ENCODE peak calls at places on chromosome 2, in six cellular contexts. N, X, B, J, H and V are unnamed samples.

GRCh38 chr2:102082591-102083586 is 59.7 kb upstream of the IL1R1 start:
- DNase-seq in J (peak; percentile 88), H (peak; percentile 91), N (no peak), X (peak; percentile 80), B (peak; percentile 42), V (peak; percentile 95)

GRCh38 chr2:177148477-177149154 is 64.0 kb upstream of the HNRNPA3 start:
- DNase-seq in X (peak; percentile 75), N (peak; percentile 72), B (peak; percentile 70), J (peak; percentile 72), H (peak; percentile 66), V (peak; percentile 70)

GRCh38 chr2:172693529-172694185 is 42.0 kb upstream of the RAPGEF4 start:
- DNase-seq in B (no peak), N (no peak), H (no peak), X (no peak), J (no peak), V (peak; percentile 28)

GRCh38 chr2:215790548-215791421 is 222.6 kb downstream of the MREG start:
- DNase-seq in X (no peak), N (no peak), B (no peak), J (no peak), H (no peak), V (no peak)

GRCh38 chr2:14907014-14907612 is 274.6 kb downstream of the LRATD1 start:
- DNase-seq in J (no peak), N (no peak), H (no peak), B (no peak), X (peak; percentile 9), V (no peak)

GRCh38 chr2:225466891-225467604 is 67.5 kb downstream of the NYAP2 start:
- DNase-seq in B (no peak), N (no peak), X (no peak), H (no peak), J (peak; percentile 3), V (no peak)

GRCh38 chr2:105789745-105790466 is 45.2 kb downstream of the NCK2 start:
- DNase-seq in N (peak; percentile 75), X (peak; percentile 87), B (peak; percentile 85), J (peak; percentile 64), H (peak; percentile 74), V (peak; percentile 59)

GRCh38 chr2:27753744-27754588 is 17.6 kb upstream of the MRPL33 start:
- DNase-seq in B (peak; percentile 86), X (peak; percentile 73), H (peak; percentile 80), J (peak; percentile 76), N (peak; percentile 90), V (peak; percentile 86)

GRCh38 chr2:203802277-203803045 is 65.1 kb upstream of the CTLA4 start:
- DNase-seq in H (peak; percentile 50), N (no peak), B (no peak), X (peak; percentile 74), J (peak; percentile 34), V (peak; percentile 87)

GRCh38 chr2:237464757-237465391 is 22.2 kb upstream of the MLPH start:
- DNase-seq in X (no peak), J (no peak), N (no peak), H (peak; percentile 37), B (no peak), V (peak; percentile 53)

GRCh38 chr2:144370937-144371584 is 148.9 kb downstream of the ZEB2 start:
- DNase-seq in J (no peak), H (peak; percentile 77), B (no peak), N (no peak), X (no peak), V (peak; percentile 28)

GRCh38 chr2:86371482-86372002 is 34.1 kb upstream of the REEP1 start:
- DNase-seq in N (no peak), H (no peak), B (no peak), X (no peak), J (no peak), V (no peak)

GRCh38 chr2:86372641-86373502 is 35.4 kb upstream of the REEP1 start:
- DNase-seq in B (peak; percentile 54), H (peak; percentile 42), J (peak; percentile 48), X (peak; percentile 35), N (no peak), V (peak; percentile 58)

GRCh38 chr2:86368181-86368824 is 30.9 kb upstream of the REEP1 start:
- DNase-seq in J (peak; percentile 20), X (peak; percentile 60), B (peak; percentile 59), N (peak; percentile 65), H (peak; percentile 39), V (peak; percentile 66)

GRCh38 chr2:86372133-86372532 is 34.7 kb upstream of the REEP1 start:
- DNase-seq in H (no peak), N (no peak), B (no peak), J (no peak), X (peak; percentile 55), V (no peak)

GRCh38 chr2:86370579-86370978 is 33.2 kb upstream of the REEP1 start:
- DNase-seq in B (no peak), N (no peak), H (no peak), J (no peak), X (no peak), V (no peak)
- TF ChIP-seq CTCF in B (no peak), N (no peak), H (no peak), J (no peak), X (no peak), V (no peak)

GRCh38 chr2:205803507-205803906 is 121.2 kb downstream of the NRP2 start:
- DNase-seq in H (no peak), N (no peak), B (no peak), X (no peak), J (no peak), V (no peak)

GRCh38 chr2:205807758-205808157 is 125.5 kb downstream of the NRP2 start:
- DNase-seq in B (no peak), H (no peak), N (no peak), X (no peak), J (no peak), V (no peak)

GRCh38 chr2:205808493-205809121 is 126.3 kb downstream of the NRP2 start:
- DNase-seq in N (peak; percentile 62), H (no peak), B (no peak), X (no peak), J (no peak), V (no peak)

GRCh38 chr2:205807229-205807628 is 124.9 kb downstream of the NRP2 start:
- DNase-seq in B (no peak), X (no peak), J (no peak), H (no peak), N (no peak), V (no peak)

DNA sequence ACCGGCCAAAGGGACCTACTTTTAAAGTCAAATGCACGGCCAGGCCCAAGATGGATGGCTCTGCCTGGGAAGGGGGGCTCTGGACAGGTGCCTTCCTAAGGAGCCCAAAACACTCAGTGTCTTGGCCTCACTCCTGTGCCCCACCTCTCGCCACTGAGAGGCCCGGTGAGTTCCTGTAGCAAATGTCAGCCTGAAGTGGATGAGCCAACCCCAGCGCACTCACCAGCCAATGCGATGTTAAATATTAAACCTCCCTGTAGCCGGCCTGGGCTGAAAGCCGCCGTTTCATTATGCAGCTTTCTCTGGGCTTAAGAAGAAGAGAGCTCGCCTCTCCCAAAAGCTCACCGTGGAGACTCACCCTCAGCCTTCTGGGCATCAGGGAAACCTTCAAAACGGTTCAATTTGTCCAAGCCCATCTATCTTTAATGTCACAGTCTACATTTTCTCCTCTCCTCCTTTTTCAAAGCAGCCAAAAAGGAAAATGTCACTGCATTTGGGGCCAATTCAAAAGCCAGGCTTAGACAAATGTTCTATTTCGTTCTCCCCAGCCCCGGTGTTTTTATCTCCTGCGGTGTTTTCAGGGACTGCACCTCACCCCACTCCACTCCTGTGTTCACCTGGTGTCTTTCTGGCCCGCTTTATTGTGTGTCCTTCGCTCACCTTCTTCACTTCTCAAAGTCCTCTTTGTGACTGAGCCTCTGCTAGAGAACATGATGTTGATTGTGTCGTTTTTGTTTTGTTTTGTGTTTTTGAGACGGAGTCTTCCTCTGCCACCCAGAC is 124.0 kb downstream of the NRP2 start:
- DNase-seq in N (no peak), B (no peak), J (no peak), X (no peak), H (no peak), V (no peak)
- H3K4me3 ChIP-seq in N (no peak overlapping the region), B (no peak overlapping the region), J (no peak overlapping the region), X (no peak overlapping the region), H (no peak overlapping the region), V (no peak overlapping the region)

GRCh38 chr2:210261996-210262510 is 36.8 kb upstream of the ACADL start:
- DNase-seq in X (no peak), H (no peak), N (no peak), B (no peak), J (no peak), V (no peak)
- TF ChIP-seq CTCF in X (no peak), H (no peak), N (no peak), B (no peak), J (no peak), V (no peak)

GRCh38 chr2:232420463-232421188 is 14.0 kb downstream of the ALPG start:
- DNase-seq in N (no peak), J (peak; percentile 34), B (no peak), H (no peak), X (peak; percentile 41), V (peak; percentile 5)

GRCh38 chr2:232419245-232420072 is 12.8 kb downstream of the ALPG start:
- DNase-seq in B (no peak), N (no peak), H (no peak), X (no peak), J (no peak), V (no peak)

GRCh38 chr2:232420073-232420454 is 13.4 kb downstream of the ALPG start:
- DNase-seq in N (no peak), B (no peak), X (no peak), H (no peak), J (no peak), V (no peak)

GRCh38 chr2:232422051-232422450 is 15.4 kb downstream of the ALPG start:
- DNase-seq in X (no peak), J (no peak), H (no peak), N (no peak), B (no peak), V (no peak)

GRCh38 chr2:232421189-232421785 is 14.6 kb downstream of the ALPG start:
- DNase-seq in X (no peak), B (no peak), N (no peak), J (no peak), H (no peak), V (no peak)
- H3K4me3 ChIP-seq in X (no peak overlapping the region), B (no peak overlapping the region), N (no peak overlapping the region), J (peak overlapping the region; percentile 24), H (no peak overlapping the region), V (no peak overlapping the region)

GRCh38 chr2:157427003-157427921 is 16.6 kb downstream of the CYTIP start:
- DNase-seq in H (no peak), J (no peak), N (no peak), B (no peak), X (no peak), V (no peak)

GRCh38 chr2:157428500-157429175 is 15.3 kb downstream of the CYTIP start:
- DNase-seq in H (no peak), N (no peak), B (no peak), X (no peak), J (no peak), V (no peak)

GRCh38 chr2:157427922-157428303 is 16.0 kb downstream of the CYTIP start:
- DNase-seq in J (no peak), B (no peak), N (no peak), H (no peak), X (no peak), V (no peak)

GRCh38 chr2:157432475-157433106 is 11.3 kb downstream of the CYTIP start:
- DNase-seq in B (no peak), J (no peak), N (no peak), H (no peak), X (no peak), V (no peak)

GRCh38 chr2:157430266-157430665 is 13.6 kb downstream of the CYTIP start:
- DNase-seq in N (no peak), J (no peak), H (no peak), B (no peak), X (no peak), V (no peak)
- TF ChIP-seq CTCF in N (no peak), J (no peak), H (no peak), B (no peak), X (no peak), V (no peak)

GRCh38 chr2:65392609-65393008 is 39.8 kb downstream of the SPRED2 start:
- DNase-seq in N (no peak), B (no peak), J (no peak), H (no peak), X (no peak), V (no peak)
- H3K4me3 ChIP-seq in N (no peak overlapping the region), B (no peak overlapping the region), J (no peak overlapping the region), H (no peak overlapping the region), X (no peak overlapping the region), V (no peak overlapping the region)